ENCODE peak calls at places on chromosomes 2 and 18, in five cellular contexts. B, X, H, K and P are unnamed samples.

GRCh38 chr2:11388262-11389047 is 44.0 kb upstream of the ROCK2 start:
- DNase-seq in B (no peak), X (no peak), H (no peak), K (no peak), P (no peak)

GRCh38 chr2:237888389-237888788 is 29.0 kb downstream of the RAMP1 start:
- DNase-seq in B (peak), X (no peak), H (no peak), K (peak), P (no peak)

GRCh38 chr18:57051586-57052044 is 95.3 kb upstream of the BOD1L2 start:
- DNase-seq in B (no peak), X (no peak), H (no peak), K (no peak), P (no peak)

GRCh38 chr18:3500016-3500415 is 50.0 kb downstream of the TGIF1 start:
- DNase-seq in B (no peak), X (no peak), H (no peak), K (no peak), P (no peak)

GRCh38 chr2:112877423-112877822 is 33.5 kb upstream of the IL37 start:
- DNase-seq in B (peak), X (peak), H (no peak), K (no peak), P (no peak)

GRCh38 chr2:71458413-71459083 is 5.2 kb downstream of the DYSF start:
- DNase-seq in B (peak), X (peak), H (no peak), K (peak), P (no peak)

GRCh38 chr18:39561136-39561535 is 1995.5 kb upstream of the CELF4 start:
- DNase-seq in B (peak), X (no peak), H (no peak), K (peak), P (no peak)

GRCh38 chr2:234135750-234136221 is 85.3 kb downstream of the SPP2 start:
- DNase-seq in B (peak), X (peak), H (peak), K (peak), P (peak)

GRCh38 chr2:132669854-132670103 is 226 bp downstream of the LYPD1 start:
- DNase-seq in B (no peak), X (no peak), H (peak), K (no peak), P (no peak)

GRCh38 chr2:71690876-71691275 is 237.5 kb downstream of the DYSF start:
- DNase-seq in B (no peak), X (no peak), H (no peak), K (no peak), P (no peak)

GRCh38 chr2:30147715-30148611 is 1.2 kb downstream of the YPEL5 start:
- DNase-seq in B (no peak), X (peak), H (no peak), K (peak), P (peak)

GRCh38 chr2:219119422-219120043 is 41.1 kb downstream of the NHEJ1 start:
- DNase-seq in B (no peak), X (peak), H (no peak), K (peak), P (peak)

GRCh38 chr2:86807462-86808275 is 17.0 kb upstream of the CD8A start:
- DNase-seq in B (peak), X (peak), H (peak), K (peak), P (peak)

GRCh38 chr2:85709385-85709784 is 15.2 kb downstream of the GNLY start:
- DNase-seq in B (no peak), X (no peak), H (no peak), K (peak), P (no peak)

GRCh38 chr2:201450910-201451329 is 338 bp downstream of the TRAK2 start:
- DNase-seq in B (no peak), X (no peak), H (no peak), K (peak), P (no peak)

GRCh38 chr2:2698182-2699116 is 367.4 kb upstream of the MYT1L start:
- DNase-seq in B (peak), X (peak), H (peak), K (no peak), P (peak)

GRCh38 chr2:10579441-10580169 is 110.2 kb downstream of the NOL10 start:
- DNase-seq in B (no peak), X (no peak), H (no peak), K (no peak), P (no peak)

GRCh38 chr2:157236404-157236803 is 21.1 kb upstream of the GALNT5 start:
- DNase-seq in B (no peak), X (no peak), H (no peak), K (no peak), P (no peak)

GRCh38 chr2:1979101-1979500 is 234.8 kb upstream of the PXDN start:
- DNase-seq in B (no peak), X (no peak), H (peak), K (no peak), P (no peak)

GRCh38 chr2:106801256-106801655 is 84.7 kb downstream of the ST6GAL2 start:
- DNase-seq in B (no peak), X (no peak), H (no peak), K (no peak), P (no peak)

GRCh38 chr2:241248897-241249296 is 60.4 kb downstream of the ANO7 start:
- DNase-seq in B (no peak), X (no peak), H (no peak), K (no peak), P (no peak)

GRCh38 chr2:100397117-100397860 is 20.2 kb downstream of the CHST10 start:
- DNase-seq in B (peak), X (peak), H (no peak), K (no peak), P (no peak)

GRCh38 chr2:71277536-71278103 is 50.7 kb upstream of the PAIP2B start:
- DNase-seq in B (no peak), X (peak), H (no peak), K (peak), P (no peak)

GRCh38 chr18:62741118-62741566 is 25.8 kb downstream of the PHLPP1 start:
- DNase-seq in B (peak), X (peak), H (no peak), K (peak), P (no peak)

GRCh38 chr2:107936427-107937359 is 49.6 kb upstream of the SLC5A7 start:
- DNase-seq in B (peak), X (peak), H (no peak), K (peak), P (peak)

GRCh38 chr18:70848329-70848728 is 559.5 kb downstream of the SOCS6 start:
- DNase-seq in B (no peak), X (no peak), H (peak), K (no peak), P (no peak)

GRCh38 chr18:77207540-77207939 is 42.1 kb upstream of the GALR1 start:
- DNase-seq in B (peak), X (peak), H (no peak), K (peak), P (no peak)

GRCh38 chr2:192885569-192886160 is 690.9 kb upstream of the TMEFF2 start:
- DNase-seq in B (no peak), X (no peak), H (peak), K (no peak), P (no peak)

GRCh38 chr2:158975271-158975921 is 7.0 kb downstream of the TANC1 start:
- DNase-seq in B (peak), X (peak), H (no peak), K (no peak), P (no peak)

GRCh38 chr18:6044773-6045172 is 149.5 kb upstream of the TMEM200C start:
- DNase-seq in B (no peak), X (no peak), H (no peak), K (peak), P (no peak)